ENCODE peak calls at places on chromosomes 13 and 19, in five cellular contexts. P, R, X, F and U are unnamed samples.

GRCh38 chr19:30406220-30406944 is 34.2 kb downstream of the ZNF536 start:
- DNase-seq in X (peak), P (no peak), F (peak), R (no peak), U (peak)

GRCh38 chr19:53912653-53913052 is 3.6 kb downstream of the CACNG7 start:
- DNase-seq in R (no peak), F (no peak), X (no peak), P (no peak), U (no peak)

GRCh38 chr19:11421607-11422098 is 2.5 kb upstream of the RGL3 start:
- DNase-seq in R (peak), F (no peak), P (peak), X (peak), U (no peak)

GRCh38 chr13:24865158-24865557 is 101.2 kb downstream of the RNF17 start:
- DNase-seq in X (no peak), F (no peak), P (no peak), R (no peak), U (no peak)

GRCh38 chr13:38850868-38851626 is 139.6 kb downstream of the STOML3 start:
- DNase-seq in X (no peak), F (no peak), P (no peak), R (no peak), U (no peak)

GRCh38 chr19:17751103-17751911 is at the start of gene FCHO1:
- DNase-seq in F (no peak), P (peak), X (peak), R (peak), U (peak)

GRCh38 chr13:65917731-65918130 is 1312.4 kb downstream of the PCDH9 start:
- DNase-seq in F (no peak), P (no peak), X (no peak), R (no peak), U (no peak)

GRCh38 chr13:58680115-58680514 is 1048.6 kb downstream of the PCDH17 start:
- DNase-seq in F (no peak), R (no peak), P (no peak), X (no peak), U (no peak)

GRCh38 chr13:25170554-25171107 is 1.5 kb downstream of the AMER2 start:
- DNase-seq in P (peak), X (no peak), R (no peak), F (no peak), U (no peak)

GRCh38 chr13:94411747-94412146 is 67.7 kb downstream of the DCT start:
- DNase-seq in P (no peak), R (no peak), X (no peak), F (no peak), U (no peak)

GRCh38 chr13:73401769-73402168 is 343.0 kb downstream of the KLF5 start:
- DNase-seq in X (no peak), P (no peak), F (no peak), R (no peak), U (no peak)

GRCh38 chr13:30866692-30867669 is 39.1 kb upstream of the MEDAG start:
- DNase-seq in X (no peak), R (no peak), P (no peak), F (no peak), U (no peak)

GRCh38 chr13:59038824-59039223 is 1124.9 kb downstream of the DIAPH3 start:
- DNase-seq in P (no peak), X (no peak), R (no peak), F (no peak), U (no peak)

GRCh38 chr13:87923713-87924112 is 252.5 kb downstream of the SLITRK5 start:
- DNase-seq in R (no peak), P (no peak), X (no peak), F (no peak), U (no peak)

GRCh38 chr13:27053235-27053884 is 118.3 kb downstream of the USP12 start:
- DNase-seq in P (no peak), X (no peak), R (no peak), F (no peak), U (no peak)

GRCh38 chr19:41870401-41870873 is 6.6 kb upstream of the CD79A start:
- DNase-seq in R (no peak), X (no peak), P (no peak), F (no peak), U (no peak)

GRCh38 chr13:24036115-24036514 is 124.4 kb upstream of the SPATA13 start:
- DNase-seq in F (no peak), P (no peak), R (no peak), X (no peak), U (no peak)

GRCh38 chr19:4660181-4660791 is 9.9 kb downstream of the MYDGF start:
- DNase-seq in X (peak), P (peak), R (peak), F (no peak), U (no peak)

GRCh38 chr19:51339313-51339686 is 2.6 kb downstream of the VSIG10L start:
- DNase-seq in R (no peak), F (no peak), P (no peak), X (no peak), U (no peak)

GRCh38 chr19:41705393-41706174 is 2.8 kb upstream of the CEACAM5 start:
- DNase-seq in F (no peak), X (peak), P (no peak), R (no peak), U (peak)

GRCh38 chr19:35216833-35217707 is 11.5 kb downstream of the FAM187B start:
- DNase-seq in R (peak), X (peak), P (no peak), F (no peak), U (no peak)

GRCh38 chr19:33064117-33064777 is 441 bp downstream of the RHPN2 start:
- DNase-seq in P (peak), R (peak), F (no peak), X (peak), U (no peak)

GRCh38 chr13:68304287-68304893 is 1074.3 kb upstream of the PCDH9 start:
- DNase-seq in P (no peak), X (no peak), F (no peak), R (no peak), U (no peak)

GRCh38 chr13:58611117-58611516 is 979.6 kb downstream of the PCDH17 start:
- DNase-seq in F (no peak), P (no peak), X (no peak), R (no peak), U (no peak)

GRCh38 chr13:26220575-26220974 is 1.5 kb downstream of the RNF6 start:
- DNase-seq in R (no peak), X (no peak), P (no peak), F (no peak), U (no peak)

GRCh38 chr13:110340812-110341444 is 33.8 kb downstream of the COL4A2 start:
- DNase-seq in P (no peak), F (peak), X (peak), R (peak), U (no peak)

GRCh38 chr19:41553804-41554203 is 22.2 kb upstream of the CEACAM21 start:
- DNase-seq in F (no peak), X (no peak), P (no peak), R (no peak), U (no peak)

GRCh38 chr13:37277435-37278144 is 172.1 kb upstream of the CSNK1A1L start:
- DNase-seq in X (no peak), F (no peak), P (no peak), R (no peak), U (no peak)

DNA sequence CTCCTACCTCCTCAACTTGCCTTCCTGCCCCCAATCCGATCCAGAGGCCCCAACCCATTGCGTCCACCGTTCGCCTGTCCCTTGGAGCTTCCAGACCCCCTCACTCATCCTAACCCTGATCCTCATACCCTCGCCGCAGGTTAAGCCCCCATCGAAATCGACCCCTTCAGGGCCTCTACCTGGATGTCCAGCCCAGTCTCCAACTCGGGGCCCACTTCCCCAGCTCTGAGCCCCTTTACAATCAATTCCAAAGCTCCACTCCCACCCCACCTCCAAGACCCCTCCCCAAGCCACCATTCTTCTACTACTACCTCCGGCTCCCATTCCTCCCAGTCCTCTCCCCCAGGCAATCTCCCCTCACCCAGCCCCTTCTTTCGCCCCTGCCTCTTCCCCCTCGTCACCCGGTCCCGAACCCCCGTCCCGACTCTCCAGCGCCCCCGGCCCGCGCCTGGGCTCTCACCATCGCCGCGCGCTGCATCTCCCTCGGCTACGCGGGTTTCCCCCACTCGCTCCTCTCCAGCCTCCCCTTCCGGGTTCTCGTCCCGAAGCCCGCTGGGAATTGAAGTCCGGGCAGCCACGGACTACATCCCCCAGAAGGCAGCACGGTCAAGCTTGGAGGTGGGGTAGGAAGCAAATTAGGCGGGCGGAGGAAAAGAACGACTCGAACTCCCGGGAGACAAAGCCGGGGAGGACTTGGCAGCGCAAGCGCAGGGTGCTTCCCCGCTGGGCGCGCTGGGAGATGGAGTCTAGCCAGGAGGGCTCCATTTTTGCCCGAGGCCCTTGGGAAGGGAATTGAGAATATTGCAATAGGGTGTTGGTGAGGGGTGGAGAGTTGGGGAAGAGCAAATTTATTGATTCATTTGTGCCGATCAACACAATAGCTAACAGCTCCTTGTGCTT is at the start of gene FBXO46:
- DNase-seq in X (peak), P (peak), F (peak), R (peak), U (peak)
- TF ChIP-seq CTCF in X (no peak), P (no peak), F (peak), R (no peak), U (no peak)

GRCh38 chr19:38665219-38665931 is 17.9 kb downstream of the ACTN4 start:
- DNase-seq in X (no peak), R (no peak), F (no peak), P (no peak), U (no peak)

GRCh38 chr19:38663156-38663651 is 15.8 kb downstream of the ACTN4 start:
- DNase-seq in X (no peak), R (no peak), P (no peak), F (no peak), U (no peak)

GRCh38 chr19:38665950-38666661 is 18.7 kb downstream of the ACTN4 start:
- DNase-seq in X (peak), R (no peak), P (peak), F (no peak), U (no peak)

GRCh38 chr19:38663957-38664502 is 16.6 kb downstream of the ACTN4 start:
- DNase-seq in X (no peak), R (no peak), P (peak), F (no peak), U (no peak)

GRCh38 chr19:38664503-38665211 is 17.2 kb downstream of the ACTN4 start:
- DNase-seq in P (no peak), F (no peak), X (no peak), R (no peak), U (peak)
- TF ChIP-seq POLR2AphosphoS5 in P (no peak), F (no peak), X (no peak), R (no peak), U (peak)

GRCh38 chr13:93248627-93249047 is 22.0 kb downstream of the GPC6 start:
- DNase-seq in P (peak), X (no peak), F (no peak), R (peak), U (no peak)
- TF ChIP-seq CTCF in P (no peak), X (no peak), F (no peak), R (no peak), U (no peak)

DNA sequence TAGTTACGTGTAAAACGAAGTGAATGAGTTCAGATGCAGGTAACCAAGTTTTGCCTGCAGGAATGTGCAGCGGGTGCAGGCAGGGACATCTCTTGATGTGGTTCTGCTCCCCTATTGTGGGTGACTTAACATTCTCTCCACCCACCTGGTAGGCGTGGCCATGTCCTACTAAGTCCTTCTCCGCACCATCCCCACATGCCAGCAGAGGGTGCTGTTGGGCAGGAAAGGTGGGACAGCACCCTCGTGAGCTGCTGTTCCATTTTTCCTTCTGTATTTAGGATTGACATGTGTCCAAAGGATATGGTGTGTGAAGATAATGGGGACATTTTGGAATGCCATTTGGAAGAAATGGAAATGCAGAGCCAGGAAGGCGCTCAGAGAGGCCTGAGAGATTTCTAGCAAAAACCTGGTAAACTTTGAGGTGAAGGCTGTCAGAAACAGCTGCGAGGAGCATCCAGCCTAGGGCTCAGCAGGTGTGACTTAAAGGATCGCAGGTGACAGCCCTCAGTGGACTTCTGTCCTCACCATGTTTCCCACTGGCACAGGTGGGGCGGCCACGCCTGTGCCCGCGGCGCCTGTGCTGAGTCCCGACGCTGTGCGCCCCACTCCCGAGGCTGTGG is 26.2 kb upstream of the MCF2L start:
- DNase-seq in R (peak), P (no peak), F (peak), X (peak), U (peak)
- TF ChIP-seq POLR2AphosphoS5 in R (peak), P (no peak), F (no peak), X (no peak), U (no peak)